ENCODE peak calls at places on chromosomes 13 and 19, in four cellular contexts. One of them, this sample, is unnamed.

GRCh38 chr19:49911381-49912145 is 14.9 kb upstream of the IL4I1 start:
- DNase-seq in cardiac muscle cell: peak; percentile 16
- DNase-seq in colonic mucosa: no peak
- DNase-seq in fibroblast of pulmonary artery: peak; percentile 45
- DNase-seq in this sample: peak; percentile 66

GRCh38 chr19:48636859-48637448 is at the start of gene DBP:
- DNase-seq in cardiac muscle cell: no peak
- DNase-seq in colonic mucosa: no peak
- DNase-seq in fibroblast of pulmonary artery: no peak
- DNase-seq in this sample: no peak

GRCh38 chr19:29583196-29584006 is 22.7 kb upstream of the POP4 start:
- DNase-seq in cardiac muscle cell: peak; percentile 27
- DNase-seq in colonic mucosa: no peak
- DNase-seq in fibroblast of pulmonary artery: peak; percentile 45
- DNase-seq in this sample: peak; percentile 24

GRCh38 chr13:25046274-25046984 is 49.5 kb upstream of the PABPC3 start:
- DNase-seq in cardiac muscle cell: no peak
- DNase-seq in colonic mucosa: no peak
- DNase-seq in fibroblast of pulmonary artery: no peak
- DNase-seq in this sample: no peak

GRCh38 chr19:5926641-5927438 is 12.8 kb downstream of the CAPS start:
- DNase-seq in cardiac muscle cell: peak; percentile 38
- DNase-seq in colonic mucosa: no peak
- DNase-seq in fibroblast of pulmonary artery: no peak
- DNase-seq in this sample: peak; percentile 67

GRCh38 chr19:10389863-10390262 is 9.5 kb upstream of the TYK2 start:
- DNase-seq in cardiac muscle cell: no peak
- DNase-seq in colonic mucosa: no peak
- DNase-seq in fibroblast of pulmonary artery: peak; percentile 18
- DNase-seq in this sample: no peak

GRCh38 chr19:47826800-47827199 is 5.1 kb downstream of the CRX start:
- DNase-seq in cardiac muscle cell: no peak
- DNase-seq in colonic mucosa: no peak
- DNase-seq in fibroblast of pulmonary artery: no peak
- DNase-seq in this sample: no peak

GRCh38 chr13:45325806-45326205 is 15.2 kb downstream of the TPT1 start:
- DNase-seq in cardiac muscle cell: peak; percentile 84
- DNase-seq in colonic mucosa: no peak
- DNase-seq in fibroblast of pulmonary artery: peak; percentile 85
- DNase-seq in this sample: peak; percentile 87

GRCh38 chr19:43984687-43985000 is 656 bp downstream of the ZNF155 start:
- DNase-seq in cardiac muscle cell: no peak
- DNase-seq in colonic mucosa: peak; percentile 25
- DNase-seq in fibroblast of pulmonary artery: no peak
- DNase-seq in this sample: peak; percentile 11

GRCh38 chr13:111256458-111256857 is 64.0 kb upstream of the TEX29 start:
- DNase-seq in cardiac muscle cell: no peak
- DNase-seq in colonic mucosa: no peak
- DNase-seq in fibroblast of pulmonary artery: no peak
- DNase-seq in this sample: no peak

GRCh38 chr19:41112728-41113290 is 1.4 kb upstream of the CYP2F1 start:
- DNase-seq in cardiac muscle cell: no peak
- DNase-seq in colonic mucosa: no peak
- DNase-seq in fibroblast of pulmonary artery: no peak
- DNase-seq in this sample: no peak

GRCh38 chr13:99322297-99323103 is 15.3 kb upstream of the GPR183 start:
- DNase-seq in cardiac muscle cell: peak; percentile 70
- DNase-seq in colonic mucosa: no peak
- DNase-seq in fibroblast of pulmonary artery: peak; percentile 60
- DNase-seq in this sample: peak; percentile 88

GRCh38 chr13:80945328-80945727 is 604.4 kb upstream of the SPRY2 start:
- DNase-seq in cardiac muscle cell: peak; percentile 15
- DNase-seq in colonic mucosa: no peak
- DNase-seq in fibroblast of pulmonary artery: no peak
- DNase-seq in this sample: no peak

GRCh38 chr19:17495639-17496265 is 15.7 kb upstream of the PGLS start:
- DNase-seq in cardiac muscle cell: no peak
- DNase-seq in colonic mucosa: no peak
- DNase-seq in fibroblast of pulmonary artery: no peak
- DNase-seq in this sample: peak; percentile 37

GRCh38 chr19:21604941-21605548 is 99.6 kb downstream of the ZNF429 start:
- DNase-seq in cardiac muscle cell: peak; percentile 30
- DNase-seq in colonic mucosa: peak; percentile 42
- DNase-seq in fibroblast of pulmonary artery: no peak
- DNase-seq in this sample: no peak

GRCh38 chr19:18617562-18617961 is 4.9 kb downstream of the TMEM59L start:
- DNase-seq in cardiac muscle cell: no peak
- DNase-seq in colonic mucosa: no peak
- DNase-seq in fibroblast of pulmonary artery: no peak
- DNase-seq in this sample: no peak

GRCh38 chr19:54307389-54307788 is 5.6 kb downstream of the LILRA5 start:
- DNase-seq in cardiac muscle cell: no peak
- DNase-seq in colonic mucosa: no peak
- DNase-seq in fibroblast of pulmonary artery: no peak
- DNase-seq in this sample: no peak

GRCh38 chr13:28716511-28716910 is 2.3 kb downstream of the SLC46A3 start:
- DNase-seq in cardiac muscle cell: peak; percentile 88
- DNase-seq in colonic mucosa: peak; percentile 84
- DNase-seq in fibroblast of pulmonary artery: peak; percentile 97
- DNase-seq in this sample: peak; percentile 52

GRCh38 chr19:53045536-53045935 is 996 bp downstream of the ERVV-2 start:
- DNase-seq in cardiac muscle cell: no peak
- DNase-seq in colonic mucosa: no peak
- DNase-seq in fibroblast of pulmonary artery: no peak
- DNase-seq in this sample: no peak

GRCh38 chr13:78323040-78323439 is 280.3 kb downstream of the POU4F1 start:
- DNase-seq in cardiac muscle cell: no peak
- DNase-seq in colonic mucosa: no peak
- DNase-seq in fibroblast of pulmonary artery: no peak
- DNase-seq in this sample: no peak

GRCh38 chr19:6459356-6460098 is at the start of gene SLC25A23:
- DNase-seq in cardiac muscle cell: peak; percentile 83
- DNase-seq in colonic mucosa: peak; percentile 86
- DNase-seq in fibroblast of pulmonary artery: peak; percentile 75
- DNase-seq in this sample: peak; percentile 79

GRCh38 chr13:36115306-36115705 is 15.9 kb downstream of the DCLK1 start:
- DNase-seq in cardiac muscle cell: no peak
- DNase-seq in colonic mucosa: no peak
- DNase-seq in fibroblast of pulmonary artery: no peak
- DNase-seq in this sample: no peak

GRCh38 chr19:3459322-3459881 is 20.9 kb downstream of the SMIM24 start:
- DNase-seq in cardiac muscle cell: peak; percentile 96
- DNase-seq in colonic mucosa: peak; percentile 65
- DNase-seq in fibroblast of pulmonary artery: peak; percentile 96
- DNase-seq in this sample: peak; percentile 97

GRCh38 chr13:31022491-31022890 is 90.0 kb downstream of the TEX26 start:
- DNase-seq in cardiac muscle cell: no peak
- DNase-seq in colonic mucosa: no peak
- DNase-seq in fibroblast of pulmonary artery: no peak
- DNase-seq in this sample: no peak
- H3K4me3 ChIP-seq in cardiac muscle cell: no peak overlapping the region
- H3K4me3 ChIP-seq in colonic mucosa: no peak overlapping the region
- H3K4me3 ChIP-seq in fibroblast of pulmonary artery: no peak overlapping the region
- H3K4me3 ChIP-seq in this sample: no peak overlapping the region

GRCh38 chr19:39540333-39540673 is 342 bp upstream of the EID2 start:
- DNase-seq in cardiac muscle cell: no peak
- DNase-seq in colonic mucosa: no peak
- DNase-seq in fibroblast of pulmonary artery: no peak
- DNase-seq in this sample: no peak
- H3K4me3 ChIP-seq in cardiac muscle cell: peak overlapping the region; percentile 90
- H3K4me3 ChIP-seq in colonic mucosa: no peak overlapping the region
- H3K4me3 ChIP-seq in fibroblast of pulmonary artery: peak overlapping the region; percentile 88
- H3K4me3 ChIP-seq in this sample: no peak overlapping the region

GRCh38 chr13:112741185-112741755 is 51.4 kb downstream of the ATP11A start:
- DNase-seq in cardiac muscle cell: no peak
- DNase-seq in colonic mucosa: no peak
- DNase-seq in fibroblast of pulmonary artery: no peak
- DNase-seq in this sample: no peak
- H3K4me3 ChIP-seq in cardiac muscle cell: no peak overlapping the region
- H3K4me3 ChIP-seq in colonic mucosa: no peak overlapping the region
- H3K4me3 ChIP-seq in fibroblast of pulmonary artery: no peak overlapping the region
- H3K4me3 ChIP-seq in this sample: peak overlapping the region; percentile 43

DNA sequence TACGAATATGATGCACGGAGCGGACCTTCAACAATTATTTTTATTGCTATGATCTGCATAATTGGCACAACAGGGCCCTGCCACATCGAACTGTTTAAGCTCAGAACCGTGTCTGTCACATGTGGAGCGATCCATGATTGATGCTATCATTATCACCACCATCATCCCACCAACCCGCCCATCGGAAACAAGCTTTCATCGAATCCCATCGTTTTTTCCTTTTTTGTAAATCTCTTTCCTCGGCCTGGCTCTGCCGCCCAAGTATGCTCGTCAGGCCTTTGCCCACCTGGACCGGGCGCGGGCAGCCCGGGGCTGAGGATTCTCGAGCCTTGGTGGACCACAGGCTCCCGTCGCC is 533 bp upstream of the DCAF15 start:
- DNase-seq in cardiac muscle cell: no peak
- DNase-seq in colonic mucosa: no peak
- DNase-seq in fibroblast of pulmonary artery: no peak
- DNase-seq in this sample: no peak
- H3K4me3 ChIP-seq in cardiac muscle cell: no peak overlapping the region
- H3K4me3 ChIP-seq in colonic mucosa: peak overlapping the region; percentile 22
- H3K4me3 ChIP-seq in fibroblast of pulmonary artery: peak overlapping the region; percentile 51
- H3K4me3 ChIP-seq in this sample: peak overlapping the region; percentile 55

This sample was measured in choroid plexus epithelial cell.